ENCODE peak calls at places on chromosomes 16 and 17, in four cellular contexts. E is ovary, Y is iPS DF 6.9, T is GM23338. K is an unnamed sample.

GRCh38 chr17:81436294-81436849 is 41.1 kb downstream of the BAHCC1 start:
- DNase-seq in E (peak; percentile 80), Y (no peak), T (no peak), K (no peak)

GRCh38 chr16:86305440-86305839 is 204.9 kb upstream of the FOXF1 start:
- DNase-seq in E (no peak), Y (no peak), T (no peak), K (no peak)

GRCh38 chr17:70081885-70082284 is 6.9 kb downstream of the KCNJ16 start:
- DNase-seq in E (no peak), Y (no peak), T (no peak), K (no peak)

GRCh38 chr17:50107790-50108414 is 12.8 kb downstream of the PDK2 start:
- DNase-seq in E (no peak), Y (no peak), T (no peak), K (no peak)

GRCh38 chr17:48542114-48542955 is 2.6 kb downstream of the HOXB2 start:
- DNase-seq in E (no peak), Y (no peak), T (peak; percentile 35), K (no peak)

GRCh38 chr17:17018612-17019429 is 23.4 kb upstream of the MPRIP start:
- DNase-seq in E (no peak), Y (no peak), T (no peak), K (no peak)

GRCh38 chr16:77874347-77874746 is 86.0 kb downstream of the VAT1L start:
- DNase-seq in E (no peak), Y (no peak), T (no peak), K (no peak)

GRCh38 chr17:48624544-48625501 is 1.3 kb downstream of the HOXB9 start:
- DNase-seq in E (no peak), Y (no peak), T (peak; percentile 82), K (no peak)

GRCh38 chr16:17578921-17579876 is 108.4 kb upstream of the XYLT1 start:
- DNase-seq in E (peak; percentile 35), Y (peak; percentile 96), T (peak; percentile 97), K (peak; percentile 46)

GRCh38 chr17:36591434-36592315 is at the start of gene DHRS11:
- DNase-seq in E (peak; percentile 80), Y (no peak), T (peak; percentile 90), K (no peak)

GRCh38 chr17:2259769-2260536 is 43.6 kb downstream of the SMG6 start:
- DNase-seq in E (no peak), Y (no peak), T (no peak), K (no peak)

GRCh38 chr17:75778861-75779249 is 5.8 kb upstream of the UNK start:
- DNase-seq in E (no peak), Y (no peak), T (peak; percentile 79), K (no peak)

GRCh38 chr16:59324462-59324861 is 590.3 kb upstream of the GOT2 start:
- DNase-seq in E (no peak), Y (no peak), T (no peak), K (no peak)

GRCh38 chr17:48555183-48555615 is 10.3 kb upstream of the HOXB2 start:
- DNase-seq in E (no peak), Y (no peak), T (no peak), K (no peak)

GRCh38 chr16:70703041-70703834 is 17.4 kb upstream of the MTSS2 start:
- DNase-seq in E (no peak), Y (no peak), T (peak; percentile 70), K (no peak)

GRCh38 chr16:29023279-29024278 is 38.7 kb downstream of the LAT start:
- DNase-seq in E (no peak), Y (no peak), T (no peak), K (no peak)

GRCh38 chr17:81030726-81031570 is 4.0 kb upstream of the BAIAP2 start:
- DNase-seq in E (no peak), Y (no peak), T (no peak), K (no peak)

GRCh38 chr16:71428883-71429282 is 13.0 kb downstream of the TLE7 start:
- DNase-seq in E (no peak), Y (no peak), T (no peak), K (no peak)

GRCh38 chr16:30183236-30183960 is at the start of gene CORO1A:
- DNase-seq in E (peak; percentile 79), Y (peak; percentile 25), T (peak; percentile 92), K (peak; percentile 7)

GRCh38 chr17:45018514-45019176 is 32.8 kb downstream of the DCAKD start:
- DNase-seq in E (peak; percentile 30), Y (no peak), T (peak; percentile 58), K (no peak)

GRCh38 chr17:9072626-9073339 is 51.5 kb downstream of the NTN1 start:
- DNase-seq in E (peak; percentile 19), Y (no peak), T (no peak), K (no peak)

GRCh38 chr17:75872434-75873351 is 5.7 kb downstream of the TRIM47 start:
- DNase-seq in E (peak; percentile 73), Y (no peak), T (peak; percentile 68), K (no peak)

GRCh38 chr17:28416703-28417311 is 10.8 kb upstream of the SLC46A1 start:
- DNase-seq in E (no peak), Y (no peak), T (peak; percentile 95), K (peak; percentile 54)

GRCh38 chr17:20721151-20721550 is 141.6 kb downstream of the CDRT15L2 start:
- DNase-seq in E (no peak), Y (no peak), T (no peak), K (no peak)

GRCh38 chr17:77354721-77355455 is 214.1 kb downstream of the SEC14L1 start:
- DNase-seq in E (peak; percentile 96), Y (no peak), T (no peak), K (no peak)

GRCh38 chr17:79798296-79799173 is 1.7 kb upstream of the CBX8 start:
- DNase-seq in E (no peak), Y (no peak), T (peak; percentile 49), K (no peak)
- H3K4me3 ChIP-seq in E (peak overlapping the region; percentile 68), Y (peak overlapping the region; percentile 21), T (peak overlapping the region; percentile 51), K (no peak overlapping the region)

GRCh38 chr16:13300066-13300465 is 398.7 kb downstream of the SHISA9 start:
- DNase-seq in E (no peak), Y (no peak), T (no peak), K (no peak)

GRCh38 chr16:13306153-13306552 is 404.8 kb downstream of the SHISA9 start:
- DNase-seq in E (no peak), Y (no peak), T (no peak), K (no peak)

GRCh38 chr16:13307255-13307654 is 405.9 kb downstream of the SHISA9 start:
- DNase-seq in E (no peak), Y (no peak), T (no peak), K (no peak)

GRCh38 chr16:13307861-13308260 is 406.5 kb downstream of the SHISA9 start:
- DNase-seq in E (no peak), Y (no peak), T (no peak), K (no peak)

DNA sequence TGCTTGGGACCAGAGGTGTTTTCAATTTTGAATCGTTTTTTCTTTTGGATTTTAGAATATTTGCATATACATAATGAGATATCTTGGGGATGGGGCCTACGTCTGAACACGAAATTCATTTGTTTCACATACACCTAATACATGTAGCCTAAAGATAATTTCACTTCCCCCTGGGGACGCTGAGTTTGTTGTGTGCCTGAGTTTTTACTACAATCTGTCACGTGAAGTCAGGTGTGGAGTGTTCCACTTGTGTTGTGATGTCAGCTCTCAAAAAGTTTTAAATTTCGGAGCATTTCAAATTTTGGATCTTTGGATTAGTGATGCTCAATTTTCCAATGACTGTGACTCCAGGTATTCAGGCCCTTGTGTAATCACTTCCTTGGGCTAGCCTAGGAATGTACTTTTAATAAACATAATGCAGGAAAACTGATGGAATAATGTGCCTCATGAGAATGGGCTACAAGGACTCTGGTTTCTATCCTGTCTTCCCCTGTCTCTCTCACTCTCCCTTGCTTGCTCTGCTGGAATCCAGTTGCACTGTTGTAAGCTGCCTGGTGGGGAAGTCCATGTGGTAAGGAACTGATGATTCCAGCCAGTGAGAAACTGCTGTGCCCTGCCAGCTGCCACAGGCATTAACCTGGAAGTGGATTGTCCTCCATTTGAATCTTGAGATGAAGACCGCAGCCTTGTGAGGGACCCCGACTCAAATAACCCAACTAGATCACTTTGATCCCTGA is 403.8 kb downstream of the SHISA9 start:
- DNase-seq in E (no peak), Y (no peak), T (no peak), K (no peak)
- H3K27ac ChIP-seq in E (no peak overlapping the region), Y (no peak overlapping the region), T (no peak overlapping the region), K (no peak overlapping the region)

DNA sequence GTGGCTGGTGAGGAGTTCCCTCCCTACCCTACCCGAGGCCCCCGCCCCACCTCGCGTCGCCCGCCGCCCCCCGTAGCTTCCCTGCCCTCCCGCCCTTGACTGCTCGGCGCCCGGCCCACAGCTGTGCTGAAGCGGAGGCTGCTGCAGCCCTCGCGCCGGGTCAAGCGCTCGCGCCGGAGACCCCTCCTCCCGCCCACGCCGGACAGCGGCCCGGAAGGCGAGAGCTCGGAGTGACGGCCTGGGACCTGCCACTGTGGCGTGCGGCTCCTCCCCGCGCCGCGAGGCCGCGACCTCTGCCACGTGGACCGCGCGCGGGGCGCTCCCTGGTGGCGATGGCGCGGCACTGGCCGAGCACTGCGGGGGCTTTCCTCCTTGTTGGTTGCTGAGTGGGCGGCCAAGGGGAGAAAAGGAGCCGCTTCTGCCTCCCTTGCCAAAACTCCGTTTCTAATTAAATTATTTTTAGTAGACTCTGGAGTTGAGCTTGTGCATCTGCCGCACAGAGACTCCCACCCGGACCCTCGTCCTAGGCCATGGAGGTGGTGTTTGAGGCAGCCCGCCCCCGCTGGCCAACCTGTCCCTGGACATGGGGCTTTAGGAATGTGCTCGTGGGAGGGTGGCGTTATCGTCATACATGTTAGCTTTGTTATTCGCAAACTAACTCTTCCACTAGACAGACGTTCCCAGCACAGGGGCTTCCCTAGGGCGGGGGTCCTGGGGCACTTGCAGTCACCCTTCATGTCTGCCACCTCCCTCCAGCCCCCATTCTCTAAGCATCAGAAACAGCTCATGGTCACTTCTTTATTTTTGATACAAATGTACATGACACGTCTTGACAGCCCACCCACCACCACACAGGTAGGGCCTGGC is 4.4 kb downstream of the TP53I13 start:
- DNase-seq in E (peak; percentile 60), Y (no peak), T (peak; percentile 67), K (no peak)
- H3K4me3 ChIP-seq in E (peak overlapping the region; percentile 27), Y (peak overlapping the region; percentile 13), T (peak overlapping the region; percentile 48), K (no peak overlapping the region)

GRCh38 chr16:85232369-85233142 is 120.3 kb upstream of the CIBAR2 start:
- DNase-seq in E (no peak), Y (no peak), T (no peak), K (no peak)
- H3K27ac ChIP-seq in E (no peak overlapping the region), Y (no peak overlapping the region), T (no peak overlapping the region), K (no peak overlapping the region)

DNA sequence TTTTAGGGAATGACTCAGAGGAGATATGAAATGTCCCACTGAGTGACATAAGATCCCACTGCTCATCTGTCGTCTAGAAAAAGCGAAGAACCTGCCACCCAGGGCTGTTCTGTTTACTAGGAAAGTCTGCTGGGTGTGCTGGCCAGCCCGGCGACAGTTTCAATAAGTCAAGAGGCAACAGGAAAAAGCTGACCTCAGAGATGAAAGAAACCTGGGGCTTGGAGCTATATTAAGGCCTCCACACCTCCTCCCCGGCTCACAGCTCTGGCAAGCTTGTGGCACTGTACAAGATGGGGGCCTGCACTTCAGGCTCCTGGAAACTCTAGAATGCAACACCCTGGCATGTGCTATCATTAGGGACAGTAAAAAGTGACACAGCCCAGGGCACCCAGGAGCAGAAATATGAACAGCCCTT is 10.6 kb downstream of the ZFHX3 start:
- DNase-seq in E (no peak), Y (no peak), T (no peak), K (no peak)
- H3K4me3 ChIP-seq in E (no peak overlapping the region), Y (no peak overlapping the region), T (peak overlapping the region; percentile 45), K (no peak overlapping the region)

K was measured in Panc1.